ENCODE peak calls at places on chromosomes 3 and 15, in seven cellular contexts. C, H, Y, F, J, T and S are unnamed samples.

GRCh38 chr3:27628029-27628750 is 93.9 kb downstream of the EOMES start:
- DNase-seq in C (no peak), H (no peak), Y (no peak), F (no peak), J (peak), T (no peak), S (no peak)

GRCh38 chr3:111732248-111732879 is 126.7 kb upstream of the PHLDB2 start:
- DNase-seq in C (no peak), H (no peak), Y (no peak), F (peak), J (no peak), T (no peak), S (no peak)

GRCh38 chr15:73244333-73244732 is 124.4 kb downstream of the HCN4 start:
- DNase-seq in C (no peak), H (no peak), Y (no peak), F (peak), J (no peak), T (no peak), S (no peak)

GRCh38 chr3:117622130-117622841 is 912.7 kb downstream of the TUSC7 start:
- DNase-seq in C (peak), H (peak), Y (no peak), F (peak), J (peak), T (no peak), S (peak)

GRCh38 chr15:78640840-78641733 is at the start of gene CHRNB4:
- DNase-seq in C (no peak), H (no peak), Y (no peak), F (peak), J (no peak), T (no peak), S (no peak)

GRCh38 chr3:172391592-172392302 is 56.5 kb downstream of the GHSR start:
- DNase-seq in C (peak), H (peak), Y (no peak), F (no peak), J (no peak), T (no peak), S (no peak)

GRCh38 chr15:41128174-41128902 is 12.3 kb upstream of the INO80 start:
- DNase-seq in C (no peak), H (no peak), Y (no peak), F (peak), J (no peak), T (no peak), S (no peak)

GRCh38 chr3:114566162-114566755 is 272.4 kb downstream of the TIGIT start:
- DNase-seq in C (no peak), H (no peak), Y (no peak), F (peak), J (no peak), T (no peak), S (no peak)

GRCh38 chr3:59006791-59007517 is 42.9 kb downstream of the CFAP20DC start:
- DNase-seq in C (peak), H (peak), Y (no peak), F (peak), J (peak), T (peak), S (peak)

GRCh38 chr3:23762214-23763039 is 43.3 kb upstream of the UBE2E1 start:
- DNase-seq in C (no peak), H (no peak), Y (no peak), F (no peak), J (no peak), T (no peak), S (peak)